ENCODE peak calls at places on chromosomes 1 and 21, in four cellular contexts. I is K562, N is WTC11, X is GM12878. O is an unnamed sample.
A peak's percentile ranks its signal among the peaks of the same experiment; 100 is the strongest.

GRCh38 chr1:226863446-226863845 is 7.0 kb upstream of the PSEN2 start:
- DNase-seq in I (no peak), N (no peak), X (no peak), O (no peak)

GRCh38 chr1:17717595-17717994 is 37.5 kb upstream of the ACTL8 start:
- DNase-seq in I (no peak), N (no peak), X (no peak), O (no peak)

GRCh38 chr21:38266732-38267131 is 9.9 kb downstream of the KCNJ15 start:
- DNase-seq in I (no peak), N (no peak), X (no peak), O (no peak)

GRCh38 chr1:232174306-232174705 is 455.6 kb downstream of the SIPA1L2 start:
- DNase-seq in I (no peak), N (no peak), X (no peak), O (no peak)

GRCh38 chr1:157153743-157154142 is 15.5 kb upstream of the ETV3 start:
- DNase-seq in I (no peak), N (no peak), X (no peak), O (no peak)

GRCh38 chr1:57258616-57259330 is 165.1 kb downstream of the DAB1 start:
- DNase-seq in I (no peak), N (no peak), X (no peak), O (no peak)

GRCh38 chr1:160206421-160207117 is 1.4 kb downstream of the PEA15 start:
- DNase-seq in I (no peak), N (no peak), X (no peak), O (peak; percentile 44)

GRCh38 chr21:45469273-45470086 is 64.5 kb downstream of the COL18A1 start:
- DNase-seq in I (no peak), N (no peak), X (no peak), O (no peak)

GRCh38 chr21:39316062-39316461 is 2.6 kb upstream of the BRWD1 start:
- DNase-seq in I (no peak), N (no peak), X (no peak), O (no peak)

GRCh38 chr1:244087611-244088010 is 36.5 kb downstream of the ZBTB18 start:
- DNase-seq in I (no peak), N (no peak), X (no peak), O (no peak)

GRCh38 chr1:96087719-96088118 is 633.9 kb upstream of the PTBP2 start:
- DNase-seq in I (no peak), N (no peak), X (no peak), O (no peak)

GRCh38 chr1:23555225-23555801 is 4.0 kb downstream of the ID3 start:
- DNase-seq in I (no peak), N (peak; percentile 54), X (no peak), O (no peak)

GRCh38 chr1:18895317-18895716 is 7.0 kb downstream of the ALDH4A1 start:
- DNase-seq in I (peak; percentile 41), N (no peak), X (no peak), O (peak; percentile 50)

GRCh38 chr1:113109908-113110554 is 37.0 kb downstream of the LRIG2 start:
- DNase-seq in I (no peak), N (no peak), X (no peak), O (peak; percentile 61)

GRCh38 chr1:161096015-161096414 is 2.1 kb upstream of the KLHDC9 start:
- DNase-seq in I (no peak), N (no peak), X (peak; percentile 66), O (no peak)

GRCh38 chr1:236774926-236775325 is 20.2 kb upstream of the MTR start:
- DNase-seq in I (no peak), N (no peak), X (no peak), O (peak; percentile 27)

GRCh38 chr1:26787381-26787705 is 407 bp upstream of the PIGV start:
- DNase-seq in I (peak; percentile 54), N (no peak), X (peak; percentile 80), O (no peak)

GRCh38 chr1:228487336-228488106 is at the start of gene RNF187:
- DNase-seq in I (peak; percentile 95), N (no peak), X (no peak), O (peak; percentile 97)

GRCh38 chr1:179714623-179715022 is 28.5 kb upstream of the FAM163A start:
- DNase-seq in I (no peak), N (no peak), X (no peak), O (no peak)

GRCh38 chr1:64469977-64470669 is at the start of gene CACHD1:
- DNase-seq in I (no peak), N (peak; percentile 83), X (no peak), O (peak; percentile 95)

GRCh38 chr1:188689542-188689941 is 1788.1 kb downstream of the BRINP3 start:
- DNase-seq in I (no peak), N (no peak), X (no peak), O (no peak)

GRCh38 chr1:203126866-203127671 is 457 bp upstream of the ADORA1 start:
- DNase-seq in I (no peak), N (no peak), X (no peak), O (no peak)

GRCh38 chr21:20040768-20041167 is 957.4 kb upstream of the NCAM2 start:
- DNase-seq in I (no peak), N (no peak), X (no peak), O (no peak)

GRCh38 chr1:22531251-22531650 is 32.0 kb upstream of the EPHA8 start:
- DNase-seq in I (no peak), N (no peak), X (no peak), O (no peak)

GRCh38 chr1:85654066-85654782 is 54.0 kb downstream of the ZNHIT6 start:
- DNase-seq in I (no peak), N (no peak), X (no peak), O (no peak)

GRCh38 chr1:15883326-15883725 is 35.8 kb downstream of the SPEN start:
- DNase-seq in I (no peak), N (no peak), X (no peak), O (no peak)

GRCh38 chr1:205228052-205228451 is 306 bp downstream of the TMCC2 start:
- DNase-seq in I (no peak), N (no peak), X (no peak), O (no peak)

DNA sequence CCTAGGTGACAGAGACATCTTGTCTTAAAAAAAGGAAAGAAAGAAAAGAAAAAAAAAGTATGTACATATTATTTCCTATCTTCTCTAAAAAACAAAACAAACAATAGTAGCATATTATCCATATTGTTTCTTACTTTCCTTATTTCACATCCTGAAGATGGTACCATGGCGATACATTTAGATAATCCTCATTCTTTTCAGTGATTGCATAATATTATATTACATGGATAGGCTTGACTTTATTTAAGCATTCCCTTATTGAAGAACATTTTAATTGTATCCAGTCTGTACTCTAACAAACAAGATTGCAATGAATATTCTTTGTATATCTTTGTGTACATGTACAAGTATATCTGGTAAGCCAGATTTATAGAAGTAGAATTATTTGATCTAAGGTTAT is 82.9 kb upstream of the PUM1 start:
- DNase-seq in I (no peak), N (no peak), X (no peak), O (no peak)
- TF ChIP-seq USF1 in I (no peak), N (no peak), X (no peak), O (no peak)

GRCh38 chr1:162823771-162824525 is 33.4 kb downstream of the HSD17B7 start:
- DNase-seq in I (no peak), N (no peak), X (no peak), O (no peak)
- TF ChIP-seq USF1 in I (no peak), N (no peak), X (no peak), O (no peak)

DNA sequence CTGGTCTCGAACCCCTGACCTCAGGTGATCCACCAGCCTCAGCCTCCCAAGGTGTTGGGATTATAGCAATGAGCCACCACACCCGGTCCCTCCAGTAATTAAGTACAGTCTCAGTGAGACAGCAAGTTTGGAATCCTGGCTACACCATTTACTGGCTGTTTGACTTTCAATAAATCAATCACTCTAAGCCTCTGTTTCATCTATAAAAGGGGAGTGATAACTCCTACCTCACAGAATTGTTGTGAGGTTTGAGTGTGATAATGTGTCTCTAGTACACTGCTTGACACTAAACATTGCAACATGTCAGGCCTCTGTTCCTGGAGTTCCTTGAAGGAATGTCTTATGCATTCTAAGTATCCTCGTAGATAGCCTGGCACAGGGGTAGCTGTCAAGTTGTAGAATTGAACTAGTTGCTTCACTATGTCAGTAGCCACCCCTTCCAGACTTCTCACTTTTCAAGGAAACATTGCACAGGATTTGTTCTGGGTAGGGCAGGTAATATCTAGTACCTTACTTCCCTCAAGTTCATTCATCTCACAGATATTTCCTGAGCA is 12.4 kb downstream of the ENTREP3 start:
- DNase-seq in I (no peak), N (no peak), X (no peak), O (no peak)
- TF ChIP-seq USF1 in I (no peak), N (no peak), X (no peak), O (no peak)

DNA sequence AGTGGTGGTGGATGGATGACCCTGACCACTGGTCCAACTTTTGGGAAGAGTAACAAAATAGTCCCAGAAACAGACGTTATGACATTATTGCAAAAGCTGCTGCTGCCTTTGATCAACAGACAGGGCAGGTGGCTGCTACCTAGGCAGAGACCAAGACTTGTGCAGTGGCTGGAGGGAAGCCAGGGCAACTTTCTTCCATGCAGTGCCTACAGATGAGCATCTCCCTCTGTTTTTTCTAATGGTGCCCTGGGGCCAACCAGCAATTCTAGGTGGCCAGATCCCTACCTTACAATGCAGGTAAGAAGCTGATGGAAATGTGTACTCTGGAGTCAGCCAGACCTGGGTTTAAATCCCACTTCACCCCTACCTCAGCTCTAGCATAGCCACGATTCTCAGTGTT is 283.1 kb upstream of the POU3F1 start:
- DNase-seq in I (no peak), N (no peak), X (no peak), O (no peak)
- TF ChIP-seq USF1 in I (no peak), N (no peak), X (no peak), O (no peak)